ENCODE peak calls at places on chromosomes 16 and 17, in six cellular contexts. One of them, this sample, is unnamed. For H3K4me1, the result is how much of the 10 kb centered on the place peaks cover.

GRCh38 chr17:76532072-76532651 is 5.3 kb downstream of the CYGB start:
- DNase-seq in H1: no peak
- DNase-seq in HCT116: no peak
- DNase-seq in K562: no peak
- DNase-seq in SK-N-SH: no peak
- DNase-seq in GM12878: no peak
- DNase-seq in this sample: no peak

GRCh38 chr16:9135797-9136196 is 44.4 kb downstream of the HAPSTR1 start:
- DNase-seq in H1: no peak
- DNase-seq in HCT116: no peak
- DNase-seq in K562: peak
- DNase-seq in SK-N-SH: no peak
- DNase-seq in GM12878: no peak
- DNase-seq in this sample: no peak

GRCh38 chr16:30715777-30716445 is 16.9 kb downstream of the SRCAP start:
- DNase-seq in H1: no peak
- DNase-seq in HCT116: no peak
- DNase-seq in K562: no peak
- DNase-seq in SK-N-SH: no peak
- DNase-seq in GM12878: no peak
- DNase-seq in this sample: no peak

GRCh38 chr16:84532299-84532724 is 27.9 kb upstream of the MEAK7 start:
- DNase-seq in H1: no peak
- DNase-seq in HCT116: no peak
- DNase-seq in K562: no peak
- DNase-seq in SK-N-SH: no peak
- DNase-seq in GM12878: no peak
- DNase-seq in this sample: peak

GRCh38 chr17:28723159-28723835 is 2.7 kb downstream of the TLCD1 start:
- DNase-seq in H1: no peak
- DNase-seq in HCT116: no peak
- DNase-seq in K562: no peak
- DNase-seq in SK-N-SH: no peak
- DNase-seq in GM12878: no peak
- DNase-seq in this sample: no peak

GRCh38 chr16:69563605-69564580 is 1.9 kb upstream of the NFAT5 start:
- DNase-seq in H1: peak
- DNase-seq in HCT116: no peak
- DNase-seq in K562: no peak
- DNase-seq in SK-N-SH: no peak
- DNase-seq in GM12878: peak
- DNase-seq in this sample: peak

GRCh38 chr17:31061678-31062077 is 33.1 kb upstream of the NF1 start:
- DNase-seq in H1: peak
- DNase-seq in HCT116: no peak
- DNase-seq in K562: no peak
- DNase-seq in SK-N-SH: no peak
- DNase-seq in GM12878: no peak
- DNase-seq in this sample: no peak

GRCh38 chr16:2157480-2158261 is 2.1 kb downstream of the TRAF7 start:
- DNase-seq in H1: no peak
- DNase-seq in HCT116: no peak
- DNase-seq in K562: no peak
- DNase-seq in SK-N-SH: no peak
- DNase-seq in GM12878: no peak
- DNase-seq in this sample: no peak

GRCh38 chr17:73650617-73651200 is 6.5 kb upstream of the SDK2 start:
- DNase-seq in H1: no peak
- DNase-seq in HCT116: no peak
- DNase-seq in K562: no peak
- DNase-seq in SK-N-SH: no peak
- DNase-seq in GM12878: no peak
- DNase-seq in this sample: no peak

GRCh38 chr16:14965328-14965727 is 9.5 kb upstream of the PDXDC1 start:
- DNase-seq in H1: no peak
- DNase-seq in HCT116: no peak
- DNase-seq in K562: no peak
- DNase-seq in SK-N-SH: no peak
- DNase-seq in GM12878: no peak
- DNase-seq in this sample: no peak

GRCh38 chr17:31533546-31534155 is 142.2 kb downstream of the RAB11FIP4 start:
- DNase-seq in H1: peak
- DNase-seq in HCT116: peak
- DNase-seq in K562: peak
- DNase-seq in SK-N-SH: peak
- DNase-seq in GM12878: no peak
- DNase-seq in this sample: no peak

GRCh38 chr16:31111881-31112466 is 3.8 kb downstream of the BCKDK start:
- DNase-seq in H1: no peak
- DNase-seq in HCT116: no peak
- DNase-seq in K562: no peak
- DNase-seq in SK-N-SH: no peak
- DNase-seq in GM12878: no peak
- DNase-seq in this sample: no peak

GRCh38 chr17:64174686-64175456 is 44.9 kb upstream of the ERN1 start:
- DNase-seq in H1: no peak
- DNase-seq in HCT116: no peak
- DNase-seq in K562: no peak
- DNase-seq in SK-N-SH: no peak
- DNase-seq in GM12878: no peak
- DNase-seq in this sample: no peak

GRCh38 chr17:60079401-60079861 is 710 bp upstream of the HEATR6 start:
- DNase-seq in H1: no peak
- DNase-seq in HCT116: no peak
- DNase-seq in K562: no peak
- DNase-seq in SK-N-SH: peak
- DNase-seq in GM12878: no peak
- DNase-seq in this sample: no peak

GRCh38 chr16:11533588-11533987 is 53.1 kb downstream of the LITAF start:
- DNase-seq in H1: no peak
- DNase-seq in HCT116: no peak
- DNase-seq in K562: no peak
- DNase-seq in SK-N-SH: no peak
- DNase-seq in GM12878: no peak
- DNase-seq in this sample: no peak

GRCh38 chr16:3691778-3692177 is 25.5 kb downstream of the TRAP1 start:
- DNase-seq in H1: no peak
- DNase-seq in HCT116: no peak
- DNase-seq in K562: no peak
- DNase-seq in SK-N-SH: no peak
- DNase-seq in GM12878: no peak
- DNase-seq in this sample: no peak

GRCh38 chr16:58264961-58265479 is 29.8 kb downstream of the PRSS54 start:
- DNase-seq in H1: no peak
- DNase-seq in HCT116: no peak
- DNase-seq in K562: peak
- DNase-seq in SK-N-SH: peak
- DNase-seq in GM12878: no peak
- DNase-seq in this sample: no peak

GRCh38 chr17:33204156-33204555 is 88.9 kb downstream of the ASIC2 start:
- DNase-seq in H1: no peak
- DNase-seq in HCT116: no peak
- DNase-seq in K562: no peak
- DNase-seq in SK-N-SH: no peak
- DNase-seq in GM12878: no peak
- DNase-seq in this sample: no peak

GRCh38 chr16:66364117-66364958 is 2.2 kb upstream of the CDH5 start:
- DNase-seq in H1: no peak
- DNase-seq in HCT116: no peak
- DNase-seq in K562: no peak
- DNase-seq in SK-N-SH: no peak
- DNase-seq in GM12878: no peak
- DNase-seq in this sample: no peak

GRCh38 chr17:27525316-27525715 is 69.1 kb downstream of the KSR1 start:
- DNase-seq in H1: no peak
- DNase-seq in HCT116: no peak
- DNase-seq in K562: no peak
- DNase-seq in SK-N-SH: no peak
- DNase-seq in GM12878: no peak
- DNase-seq in this sample: no peak

GRCh38 chr16:79372504-79373184 is 227.9 kb downstream of the MAF start:
- DNase-seq in H1: no peak
- DNase-seq in HCT116: no peak
- DNase-seq in K562: no peak
- DNase-seq in SK-N-SH: no peak
- DNase-seq in GM12878: no peak
- DNase-seq in this sample: no peak

GRCh38 chr16:57144027-57144426 is 41.8 kb downstream of the PSME3IP1 start:
- DNase-seq in H1: no peak
- DNase-seq in HCT116: no peak
- DNase-seq in K562: no peak
- DNase-seq in SK-N-SH: no peak
- DNase-seq in GM12878: no peak
- DNase-seq in this sample: no peak

GRCh38 chr17:29279397-29280070 is 14.4 kb downstream of the NUFIP2 start:
- DNase-seq in H1: no peak
- DNase-seq in HCT116: no peak
- DNase-seq in K562: no peak
- DNase-seq in SK-N-SH: no peak
- DNase-seq in GM12878: no peak
- DNase-seq in this sample: no peak

GRCh38 chr16:77289331-77289809 is 90.2 kb downstream of the SYCE1L start:
- DNase-seq in H1: no peak
- DNase-seq in HCT116: no peak
- DNase-seq in K562: no peak
- DNase-seq in SK-N-SH: peak
- DNase-seq in GM12878: no peak
- DNase-seq in this sample: no peak

GRCh38 chr16:80299416-80299815 is 241.4 kb upstream of the DYNLRB2 start:
- DNase-seq in H1: no peak
- DNase-seq in HCT116: no peak
- DNase-seq in K562: no peak
- DNase-seq in SK-N-SH: no peak
- DNase-seq in GM12878: no peak
- DNase-seq in this sample: no peak

GRCh38 chr16:80948886-80949502 is 57.7 kb downstream of the CMC2 start:
- DNase-seq in H1: peak
- DNase-seq in HCT116: peak
- DNase-seq in K562: peak
- DNase-seq in SK-N-SH: peak
- DNase-seq in GM12878: no peak
- DNase-seq in this sample: peak

GRCh38 chr16:3088925-3089716 is 10.0 kb downstream of the ZSCAN10 start:
- DNase-seq in H1: no peak
- DNase-seq in HCT116: no peak
- DNase-seq in K562: no peak
- DNase-seq in SK-N-SH: no peak
- DNase-seq in GM12878: no peak
- DNase-seq in this sample: no peak

GRCh38 chr17:1058423-1059130 is 61.6 kb downstream of the TIMM22 start:
- DNase-seq in H1: peak
- DNase-seq in HCT116: peak
- DNase-seq in K562: peak
- DNase-seq in SK-N-SH: peak
- DNase-seq in GM12878: no peak
- DNase-seq in this sample: peak

GRCh38 chr16:31228206-31228605 is 11.3 kb upstream of the PYDC1 start:
- DNase-seq in H1: no peak
- DNase-seq in HCT116: no peak
- DNase-seq in K562: no peak
- DNase-seq in SK-N-SH: no peak
- DNase-seq in GM12878: no peak
- DNase-seq in this sample: no peak

GRCh38 chr17:42289863-42290165 is 1.5 kb downstream of the STAT5A start:
- DNase-seq in H1: no peak
- DNase-seq in HCT116: no peak
- DNase-seq in K562: peak
- DNase-seq in SK-N-SH: peak
- DNase-seq in GM12878: no peak
- DNase-seq in this sample: no peak
- H3K4me1 ChIP-seq in H1: under half
- H3K4me1 ChIP-seq in HCT116: under half
- H3K4me1 ChIP-seq in K562: under half
- H3K4me1 ChIP-seq in SK-N-SH: under half
- H3K4me1 ChIP-seq in GM12878: under half
- H3K4me1 ChIP-seq in this sample: under half

DNA sequence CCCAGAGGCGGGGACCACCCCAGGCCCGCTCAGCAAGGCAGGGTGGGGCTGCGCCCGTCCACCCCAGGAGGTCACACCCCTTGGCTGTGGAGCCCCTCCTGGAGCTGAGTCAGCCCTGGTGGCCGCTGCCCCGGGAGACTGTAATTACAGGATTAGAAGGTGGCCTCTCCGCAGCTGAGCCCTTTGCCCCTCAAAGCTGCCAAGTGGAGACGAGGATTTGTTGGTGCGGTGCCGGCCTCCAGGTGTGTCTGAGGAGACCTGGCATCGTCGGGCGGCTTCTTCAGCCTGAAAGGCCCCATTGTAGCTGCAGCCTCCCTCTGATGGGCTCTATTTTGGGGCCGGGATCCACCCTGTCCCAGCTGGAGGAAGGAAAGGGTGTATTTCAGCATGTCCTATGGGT is 22.7 kb upstream of the SPNS2 start:
- DNase-seq in H1: no peak
- DNase-seq in HCT116: no peak
- DNase-seq in K562: no peak
- DNase-seq in SK-N-SH: no peak
- DNase-seq in GM12878: no peak
- DNase-seq in this sample: no peak
- TF ChIP-seq YY1 in H1: no peak
- TF ChIP-seq YY1 in HCT116: no peak
- TF ChIP-seq YY1 in K562: no peak
- TF ChIP-seq YY1 in SK-N-SH: no peak
- TF ChIP-seq YY1 in GM12878: no peak
- TF ChIP-seq YY1 in this sample: no peak

GRCh38 chr16:73032548-73033270 is 15.2 kb downstream of the ZFHX3 start:
- DNase-seq in H1: peak
- DNase-seq in HCT116: no peak
- DNase-seq in K562: no peak
- DNase-seq in SK-N-SH: no peak
- DNase-seq in GM12878: peak
- DNase-seq in this sample: peak
- H3K4me1 ChIP-seq in H1: under half
- H3K4me1 ChIP-seq in HCT116: under half
- H3K4me1 ChIP-seq in K562: under half
- H3K4me1 ChIP-seq in SK-N-SH: under half
- H3K4me1 ChIP-seq in GM12878: under half
- H3K4me1 ChIP-seq in this sample: under half

DNA sequence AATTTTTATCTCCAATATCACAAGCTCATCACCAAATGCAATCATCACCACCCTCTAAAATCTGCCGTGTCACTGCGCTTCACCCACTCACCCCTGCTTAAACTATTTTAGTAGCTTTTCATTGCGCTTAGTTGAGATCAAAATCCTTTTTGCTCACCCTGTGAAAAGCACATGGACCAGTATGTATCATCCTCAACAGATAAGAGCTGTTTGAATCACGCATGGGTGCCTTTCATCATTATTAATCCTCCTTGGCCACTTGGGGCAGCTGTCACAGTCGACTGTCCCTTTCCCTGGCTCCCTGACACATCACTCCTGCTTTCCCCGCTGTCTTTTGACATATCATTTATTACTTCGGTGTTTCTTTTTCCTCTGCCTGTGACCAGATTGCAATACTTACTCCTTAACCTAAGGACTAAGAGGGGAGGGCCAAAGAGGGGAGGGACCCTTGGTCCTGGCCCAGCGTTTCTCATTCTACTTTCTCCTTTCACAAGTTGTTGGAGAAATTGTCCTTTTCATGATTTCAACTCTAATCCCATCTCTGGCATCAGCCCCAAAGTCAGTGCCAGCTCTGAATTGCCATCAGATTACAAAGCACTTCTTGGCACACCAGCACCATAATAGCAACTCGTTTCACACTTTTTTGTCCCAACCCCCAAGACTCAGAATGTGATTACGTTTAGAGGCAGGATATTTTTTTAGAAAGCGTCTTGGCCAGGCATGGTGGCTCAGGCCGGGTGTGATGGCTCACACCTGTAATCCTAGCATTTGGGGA is 8.6 kb upstream of the KDM6B start:
- DNase-seq in H1: no peak
- DNase-seq in HCT116: no peak
- DNase-seq in K562: no peak
- DNase-seq in SK-N-SH: peak
- DNase-seq in GM12878: no peak
- DNase-seq in this sample: no peak
- TF ChIP-seq YY1 in H1: no peak
- TF ChIP-seq YY1 in HCT116: no peak
- TF ChIP-seq YY1 in K562: no peak
- TF ChIP-seq YY1 in SK-N-SH: no peak
- TF ChIP-seq YY1 in GM12878: no peak
- TF ChIP-seq YY1 in this sample: no peak

This sample was measured in NT2/D1.